ENCODE peak calls at places on chromosomes 6 and 20, in nine cellular contexts. One of them, this sample, is unnamed.

GRCh38 chr6:1027109-1027794 is 284.6 kb upstream of the FOXQ1 start:
- DNase-seq in naive thymus-derived CD4-positive, alpha-beta T cell: no peak
- DNase-seq in sciatic nerve: no peak
- DNase-seq in ELR: peak; percentile 70
- DNase-seq in WERI-Rb-1: no peak
- DNase-seq in hypothalamus: no peak
- DNase-seq in GDM1: no peak
- DNase-seq in A172: peak; percentile 66
- DNase-seq in HepG2: no peak
- DNase-seq in this sample: peak; percentile 64

GRCh38 chr6:166950443-166950821 is 5.9 kb downstream of the RNASET2 start:
- DNase-seq in naive thymus-derived CD4-positive, alpha-beta T cell: no peak
- DNase-seq in sciatic nerve: no peak
- DNase-seq in ELR: no peak
- DNase-seq in WERI-Rb-1: no peak
- DNase-seq in hypothalamus: no peak
- DNase-seq in GDM1: no peak
- DNase-seq in A172: no peak
- DNase-seq in HepG2: no peak
- DNase-seq in this sample: no peak

GRCh38 chr6:26103770-26104456 is 16.7 kb downstream of the HFE start:
- DNase-seq in naive thymus-derived CD4-positive, alpha-beta T cell: peak; percentile 95
- DNase-seq in sciatic nerve: peak; percentile 95
- DNase-seq in ELR: peak; percentile 95
- DNase-seq in WERI-Rb-1: peak; percentile 90
- DNase-seq in hypothalamus: peak; percentile 67
- DNase-seq in GDM1: peak; percentile 86
- DNase-seq in A172: peak; percentile 93
- DNase-seq in HepG2: peak; percentile 96
- DNase-seq in this sample: peak; percentile 91

GRCh38 chr6:112044856-112045255 is 9.0 kb upstream of the CCN6 start:
- DNase-seq in naive thymus-derived CD4-positive, alpha-beta T cell: no peak
- DNase-seq in sciatic nerve: no peak
- DNase-seq in ELR: peak; percentile 76
- DNase-seq in WERI-Rb-1: no peak
- DNase-seq in hypothalamus: no peak
- DNase-seq in GDM1: no peak
- DNase-seq in A172: peak; percentile 23
- DNase-seq in HepG2: no peak
- DNase-seq in this sample: peak; percentile 44

GRCh38 chr6:167116838-167117228 is 6.1 kb upstream of the CCR6 start:
- DNase-seq in naive thymus-derived CD4-positive, alpha-beta T cell: no peak
- DNase-seq in sciatic nerve: no peak
- DNase-seq in ELR: no peak
- DNase-seq in WERI-Rb-1: no peak
- DNase-seq in hypothalamus: no peak
- DNase-seq in GDM1: no peak
- DNase-seq in A172: no peak
- DNase-seq in HepG2: no peak
- DNase-seq in this sample: no peak

GRCh38 chr20:25194333-25194972 is 1.1 kb upstream of the ENTPD6 start:
- DNase-seq in naive thymus-derived CD4-positive, alpha-beta T cell: no peak
- DNase-seq in sciatic nerve: no peak
- DNase-seq in ELR: no peak
- DNase-seq in WERI-Rb-1: no peak
- DNase-seq in hypothalamus: no peak
- DNase-seq in GDM1: no peak
- DNase-seq in A172: no peak
- DNase-seq in HepG2: no peak
- DNase-seq in this sample: no peak

GRCh38 chr6:12516070-12516469 is 200.5 kb upstream of the PHACTR1 start:
- DNase-seq in naive thymus-derived CD4-positive, alpha-beta T cell: no peak
- DNase-seq in sciatic nerve: no peak
- DNase-seq in ELR: no peak
- DNase-seq in WERI-Rb-1: no peak
- DNase-seq in hypothalamus: no peak
- DNase-seq in GDM1: no peak
- DNase-seq in A172: no peak
- DNase-seq in HepG2: no peak
- DNase-seq in this sample: no peak

GRCh38 chr6:14512246-14512645 is 394.7 kb downstream of the CD83 start:
- DNase-seq in naive thymus-derived CD4-positive, alpha-beta T cell: no peak
- DNase-seq in sciatic nerve: no peak
- DNase-seq in ELR: no peak
- DNase-seq in WERI-Rb-1: no peak
- DNase-seq in hypothalamus: no peak
- DNase-seq in GDM1: no peak
- DNase-seq in A172: no peak
- DNase-seq in HepG2: no peak
- DNase-seq in this sample: no peak

GRCh38 chr6:150617496-150618460 is 18.1 kb downstream of the PLEKHG1 start:
- DNase-seq in naive thymus-derived CD4-positive, alpha-beta T cell: no peak
- DNase-seq in sciatic nerve: no peak
- DNase-seq in ELR: no peak
- DNase-seq in WERI-Rb-1: no peak
- DNase-seq in hypothalamus: no peak
- DNase-seq in GDM1: no peak
- DNase-seq in A172: no peak
- DNase-seq in HepG2: no peak
- DNase-seq in this sample: peak; percentile 26